ENCODE peak calls at places on chromosomes 13 and 19, in four cellular contexts. B is amygdala, S is adrenal gland, M is ascending aorta. I is an unnamed sample.
A peak's percentile ranks its signal among the peaks of the same experiment; 100 is the strongest.

GRCh38 chr13:60661514-60661913 is 264.5 kb downstream of the TDRD3 start:
- DNase-seq in B (no peak), S (no peak), M (no peak), I (no peak)

GRCh38 chr19:32022044-32022945 is 323.1 kb upstream of the ZNF507 start:
- DNase-seq in M (no peak), B (no peak), S (no peak), I (no peak)

GRCh38 chr13:73075546-73075945 is 16.7 kb downstream of the KLF5 start:
- DNase-seq in S (no peak), B (no peak), M (no peak), I (no peak)

GRCh38 chr13:73060251-73061160 is 1.7 kb downstream of the KLF5 start:
- DNase-seq in M (peak; percentile 66), B (no peak), S (peak; percentile 55), I (peak; percentile 82)

GRCh38 chr19:43662487-43662886 is 7.5 kb downstream of the PLAUR start:
- DNase-seq in B (no peak), M (no peak), S (no peak), I (no peak)

GRCh38 chr19:5113101-5113557 is 144.2 kb downstream of the KDM4B start:
- DNase-seq in B (no peak), S (no peak), M (no peak), I (no peak)

GRCh38 chr19:40398417-40399056 is 8.6 kb upstream of the HIPK4 start:
- DNase-seq in M (no peak), S (no peak), B (peak; percentile 20), I (no peak)

GRCh38 chr19:28731577-28731976 is 481.4 kb downstream of the UQCRFS1 start:
- DNase-seq in M (no peak), B (no peak), S (no peak), I (no peak)

GRCh38 chr13:75250526-75251183 is 231.3 kb downstream of the TBC1D4 start:
- DNase-seq in B (no peak), S (no peak), M (no peak), I (peak; percentile 3)

GRCh38 chr13:35697281-35697680 is 220.8 kb upstream of the MAB21L1 start:
- DNase-seq in S (no peak), B (no peak), M (no peak), I (peak; percentile 28)

GRCh38 chr13:77507931-77508776 is 27.4 kb upstream of the SCEL start:
- DNase-seq in B (no peak), M (no peak), S (no peak), I (peak; percentile 86)

GRCh38 chr13:99314640-99315176 is 7.5 kb upstream of the GPR183 start:
- DNase-seq in S (no peak), B (no peak), M (no peak), I (peak; percentile 99)

GRCh38 chr19:17021793-17022590 is 4.6 kb downstream of the CPAMD8 start:
- DNase-seq in S (no peak), M (no peak), B (no peak), I (no peak)

GRCh38 chr19:441213-441823 is 19.5 kb downstream of the SHC2 start:
- DNase-seq in B (no peak), S (no peak), M (no peak), I (no peak)

GRCh38 chr13:35857769-35858168 is 273.4 kb downstream of the DCLK1 start:
- DNase-seq in M (no peak), S (peak; percentile 52), B (no peak), I (no peak)

GRCh38 chr19:39021063-39021462 is 11.3 kb downstream of the FBXO27 start:
- DNase-seq in S (no peak), B (no peak), M (no peak), I (no peak)

GRCh38 chr19:4059931-4060620 is 6.6 kb downstream of the ZBTB7A start:
- DNase-seq in B (no peak), M (no peak), S (no peak), I (peak; percentile 65)

GRCh38 chr19:5973376-5973775 is 4.6 kb downstream of the RANBP3 start:
- DNase-seq in B (no peak), S (no peak), M (no peak), I (no peak)